ENCODE peak calls at places on chromosomes 5 and 9, in six cellular contexts. One of them, this sample, is unnamed.

GRCh38 chr5:108869066-108869465 is 121.4 kb downstream of the FER start:
- DNase-seq in A549: no peak
- DNase-seq in HCT116: no peak
- DNase-seq in K562: no peak
- DNase-seq in GM12878: no peak
- DNase-seq in H1: no peak
- DNase-seq in this sample: no peak

GRCh38 chr9:93587651-93588347 is 11.4 kb downstream of the PHF2 start:
- DNase-seq in A549: no peak
- DNase-seq in HCT116: no peak
- DNase-seq in K562: no peak
- DNase-seq in GM12878: no peak
- DNase-seq in H1: no peak
- DNase-seq in this sample: no peak

GRCh38 chr9:16575142-16575877 is 295.2 kb downstream of the BNC2 start:
- DNase-seq in A549: peak
- DNase-seq in HCT116: no peak
- DNase-seq in K562: no peak
- DNase-seq in GM12878: no peak
- DNase-seq in H1: no peak
- DNase-seq in this sample: peak

GRCh38 chr5:96088676-96089075 is 127.0 kb upstream of the ELL2 start:
- DNase-seq in A549: no peak
- DNase-seq in HCT116: no peak
- DNase-seq in K562: no peak
- DNase-seq in GM12878: no peak
- DNase-seq in H1: no peak
- DNase-seq in this sample: no peak

GRCh38 chr5:82347213-82347947 is 69.2 kb upstream of the RPS23 start:
- DNase-seq in A549: no peak
- DNase-seq in HCT116: no peak
- DNase-seq in K562: no peak
- DNase-seq in GM12878: no peak
- DNase-seq in H1: no peak
- DNase-seq in this sample: no peak

GRCh38 chr5:39187873-39188731 is 31.3 kb downstream of the FYB1 start:
- DNase-seq in A549: no peak
- DNase-seq in HCT116: no peak
- DNase-seq in K562: no peak
- DNase-seq in GM12878: no peak
- DNase-seq in H1: no peak
- DNase-seq in this sample: no peak

GRCh38 chr5:151198861-151199260 is 25.0 kb downstream of the CCDC69 start:
- DNase-seq in A549: no peak
- DNase-seq in HCT116: no peak
- DNase-seq in K562: no peak
- DNase-seq in GM12878: no peak
- DNase-seq in H1: no peak
- DNase-seq in this sample: no peak

GRCh38 chr9:14423816-14424261 is 109.9 kb upstream of the NFIB start:
- DNase-seq in A549: no peak
- DNase-seq in HCT116: no peak
- DNase-seq in K562: no peak
- DNase-seq in GM12878: no peak
- DNase-seq in H1: no peak
- DNase-seq in this sample: no peak

GRCh38 chr5:160516696-160517530 is 95.3 kb downstream of the PTTG1 start:
- DNase-seq in A549: no peak
- DNase-seq in HCT116: no peak
- DNase-seq in K562: no peak
- DNase-seq in GM12878: no peak
- DNase-seq in H1: no peak
- DNase-seq in this sample: no peak

GRCh38 chr5:81787843-81788242 is 36.9 kb upstream of the SSBP2 start:
- DNase-seq in A549: peak
- DNase-seq in HCT116: no peak
- DNase-seq in K562: no peak
- DNase-seq in GM12878: no peak
- DNase-seq in H1: peak
- DNase-seq in this sample: peak

GRCh38 chr5:59218424-59219045 is 635.7 kb downstream of the RAB3C start:
- DNase-seq in A549: no peak
- DNase-seq in HCT116: no peak
- DNase-seq in K562: no peak
- DNase-seq in GM12878: no peak
- DNase-seq in H1: no peak
- DNase-seq in this sample: peak

GRCh38 chr9:104118916-104119315 is 24.8 kb downstream of the SMC2 start:
- DNase-seq in A549: no peak
- DNase-seq in HCT116: no peak
- DNase-seq in K562: no peak
- DNase-seq in GM12878: no peak
- DNase-seq in H1: no peak
- DNase-seq in this sample: no peak

GRCh38 chr5:67518227-67518626 is 321.6 kb upstream of the CD180 start:
- DNase-seq in A549: no peak
- DNase-seq in HCT116: no peak
- DNase-seq in K562: no peak
- DNase-seq in GM12878: no peak
- DNase-seq in H1: no peak
- DNase-seq in this sample: no peak

GRCh38 chr9:109520475-109521132 is 22.5 kb upstream of the PTPN3 start:
- DNase-seq in A549: peak
- DNase-seq in HCT116: peak
- DNase-seq in K562: peak
- DNase-seq in GM12878: peak
- DNase-seq in H1: peak
- DNase-seq in this sample: peak

GRCh38 chr5:130111723-130112122 is 207.5 kb downstream of the CHSY3 start:
- DNase-seq in A549: no peak
- DNase-seq in HCT116: no peak
- DNase-seq in K562: no peak
- DNase-seq in GM12878: no peak
- DNase-seq in H1: no peak
- DNase-seq in this sample: no peak

GRCh38 chr9:70117835-70118319 is 74.2 kb downstream of the MAMDC2 start:
- DNase-seq in A549: no peak
- DNase-seq in HCT116: no peak
- DNase-seq in K562: no peak
- DNase-seq in GM12878: no peak
- DNase-seq in H1: no peak
- DNase-seq in this sample: no peak

GRCh38 chr5:137305971-137306592 is 193.0 kb downstream of the SPOCK1 start:
- DNase-seq in A549: no peak
- DNase-seq in HCT116: no peak
- DNase-seq in K562: no peak
- DNase-seq in GM12878: no peak
- DNase-seq in H1: no peak
- DNase-seq in this sample: no peak

GRCh38 chr5:138461343-138462125 is 3.7 kb upstream of the EGR1 start:
- DNase-seq in A549: peak
- DNase-seq in HCT116: no peak
- DNase-seq in K562: no peak
- DNase-seq in GM12878: no peak
- DNase-seq in H1: no peak
- DNase-seq in this sample: no peak

GRCh38 chr9:89923961-89924504 is 319.2 kb downstream of the GADD45G start:
- DNase-seq in A549: no peak
- DNase-seq in HCT116: no peak
- DNase-seq in K562: no peak
- DNase-seq in GM12878: no peak
- DNase-seq in H1: no peak
- DNase-seq in this sample: peak

GRCh38 chr5:1488882-1489680 is 34.7 kb downstream of the LPCAT1 start:
- DNase-seq in A549: no peak
- DNase-seq in HCT116: no peak
- DNase-seq in K562: no peak
- DNase-seq in GM12878: peak
- DNase-seq in H1: no peak
- DNase-seq in this sample: no peak

DNA sequence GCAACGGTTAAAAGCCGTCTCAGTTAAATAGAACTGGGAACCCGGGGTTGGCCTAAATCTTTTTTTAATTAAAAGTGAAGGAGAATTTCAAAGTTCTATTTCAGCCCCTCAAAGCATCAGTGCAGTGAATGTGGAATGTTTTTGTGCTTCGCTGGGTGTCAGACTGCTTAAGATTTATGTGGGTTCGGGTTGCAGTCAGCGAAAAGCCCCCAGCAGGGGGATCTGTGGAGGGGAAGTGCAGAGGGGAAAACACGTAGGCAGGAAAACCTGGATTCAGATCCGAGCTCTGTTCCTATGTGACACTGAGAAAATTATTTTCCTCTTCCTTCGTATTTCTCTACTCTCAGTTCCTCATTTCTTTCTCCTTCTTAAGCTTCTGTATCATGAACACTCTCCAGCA is 19.7 kb downstream of the BRINP1 start:
- DNase-seq in A549: no peak
- DNase-seq in HCT116: no peak
- DNase-seq in K562: no peak
- DNase-seq in GM12878: no peak
- DNase-seq in H1: no peak
- DNase-seq in this sample: no peak
- H3K4me3 ChIP-seq in A549: no peak
- H3K4me3 ChIP-seq in HCT116: no peak
- H3K4me3 ChIP-seq in K562: no peak
- H3K4me3 ChIP-seq in GM12878: no peak
- H3K4me3 ChIP-seq in H1: no peak
- H3K4me3 ChIP-seq in this sample: no peak

GRCh38 chr5:164184158-164184557 is 678.7 kb downstream of the MAT2B start:
- DNase-seq in A549: no peak
- DNase-seq in HCT116: no peak
- DNase-seq in K562: no peak
- DNase-seq in GM12878: no peak
- DNase-seq in H1: peak
- DNase-seq in this sample: no peak
- TF ChIP-seq MAX in A549: no peak
- TF ChIP-seq MAX in HCT116: no peak
- TF ChIP-seq MAX in K562: no peak
- TF ChIP-seq MAX in GM12878: no peak
- TF ChIP-seq MAX in H1: no peak
- TF ChIP-seq MAX in this sample: no peak

DNA sequence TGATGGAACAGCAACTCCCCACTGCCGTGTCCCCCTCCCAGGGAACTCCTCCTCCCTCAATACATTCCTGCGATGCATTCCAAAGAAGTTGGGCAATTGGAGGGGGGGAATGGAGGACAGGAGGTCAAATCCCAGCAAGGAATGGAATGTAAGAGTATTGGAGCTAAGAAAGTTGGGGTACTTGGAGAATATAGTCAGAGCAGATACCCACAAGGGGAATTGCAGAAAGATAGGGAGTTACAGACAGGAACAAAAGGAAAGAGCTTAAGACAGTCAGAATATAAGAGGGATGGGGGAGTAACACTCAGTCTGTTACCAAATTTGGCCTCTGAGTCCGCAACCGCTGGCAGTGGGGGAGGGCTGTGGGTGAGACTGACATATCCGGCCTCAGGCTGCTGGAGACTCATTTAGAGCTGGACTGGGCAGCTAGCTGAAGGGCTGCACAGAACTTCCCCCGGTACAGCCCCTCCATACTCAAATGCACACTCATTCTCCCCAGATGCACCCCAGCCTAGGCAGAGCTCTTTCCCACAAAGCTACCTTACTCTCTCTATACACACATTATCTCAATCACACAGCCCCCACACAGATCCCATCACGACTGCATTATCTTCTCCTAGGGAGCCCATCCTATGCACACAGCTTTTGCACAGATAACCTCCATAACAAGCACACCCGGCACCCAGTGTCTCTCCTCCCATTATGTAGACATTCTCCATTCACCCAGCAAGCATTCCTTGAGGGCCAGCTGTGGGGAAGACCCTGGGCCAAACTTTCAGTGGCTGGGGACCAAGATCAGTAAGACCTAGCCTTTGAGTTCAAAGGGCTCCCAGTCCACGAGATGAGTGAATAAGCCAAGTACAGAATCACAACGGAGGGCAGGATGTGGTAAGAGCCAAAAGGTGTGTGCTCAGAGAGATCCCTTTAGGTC is 3.7 kb downstream of the TLN1 start:
- DNase-seq in A549: peak
- DNase-seq in HCT116: no peak
- DNase-seq in K562: peak
- DNase-seq in GM12878: no peak
- DNase-seq in H1: peak
- DNase-seq in this sample: peak
- TF ChIP-seq POLR2A in A549: no peak
- TF ChIP-seq POLR2A in HCT116: no peak
- TF ChIP-seq POLR2A in K562: peak
- TF ChIP-seq POLR2A in GM12878: peak
- TF ChIP-seq POLR2A in H1: no peak
- TF ChIP-seq POLR2A in this sample: no peak

GRCh38 chr9:135990468-135991429 is 29.6 kb upstream of the UBAC1 start:
- DNase-seq in A549: peak
- DNase-seq in HCT116: peak
- DNase-seq in K562: peak
- DNase-seq in GM12878: no peak
- DNase-seq in H1: no peak
- DNase-seq in this sample: peak

GRCh38 chr9:135989157-135989556 is 28.0 kb upstream of the UBAC1 start:
- DNase-seq in A549: no peak
- DNase-seq in HCT116: no peak
- DNase-seq in K562: no peak
- DNase-seq in GM12878: no peak
- DNase-seq in H1: no peak
- DNase-seq in this sample: no peak

GRCh38 chr9:135991771-135992170 is 30.6 kb upstream of the UBAC1 start:
- DNase-seq in A549: no peak
- DNase-seq in HCT116: no peak
- DNase-seq in K562: no peak
- DNase-seq in GM12878: no peak
- DNase-seq in H1: no peak
- DNase-seq in this sample: no peak

GRCh38 chr9:135988493-135988892 is 27.3 kb upstream of the UBAC1 start:
- DNase-seq in A549: no peak
- DNase-seq in HCT116: no peak
- DNase-seq in K562: no peak
- DNase-seq in GM12878: no peak
- DNase-seq in H1: no peak
- DNase-seq in this sample: no peak

DNA sequence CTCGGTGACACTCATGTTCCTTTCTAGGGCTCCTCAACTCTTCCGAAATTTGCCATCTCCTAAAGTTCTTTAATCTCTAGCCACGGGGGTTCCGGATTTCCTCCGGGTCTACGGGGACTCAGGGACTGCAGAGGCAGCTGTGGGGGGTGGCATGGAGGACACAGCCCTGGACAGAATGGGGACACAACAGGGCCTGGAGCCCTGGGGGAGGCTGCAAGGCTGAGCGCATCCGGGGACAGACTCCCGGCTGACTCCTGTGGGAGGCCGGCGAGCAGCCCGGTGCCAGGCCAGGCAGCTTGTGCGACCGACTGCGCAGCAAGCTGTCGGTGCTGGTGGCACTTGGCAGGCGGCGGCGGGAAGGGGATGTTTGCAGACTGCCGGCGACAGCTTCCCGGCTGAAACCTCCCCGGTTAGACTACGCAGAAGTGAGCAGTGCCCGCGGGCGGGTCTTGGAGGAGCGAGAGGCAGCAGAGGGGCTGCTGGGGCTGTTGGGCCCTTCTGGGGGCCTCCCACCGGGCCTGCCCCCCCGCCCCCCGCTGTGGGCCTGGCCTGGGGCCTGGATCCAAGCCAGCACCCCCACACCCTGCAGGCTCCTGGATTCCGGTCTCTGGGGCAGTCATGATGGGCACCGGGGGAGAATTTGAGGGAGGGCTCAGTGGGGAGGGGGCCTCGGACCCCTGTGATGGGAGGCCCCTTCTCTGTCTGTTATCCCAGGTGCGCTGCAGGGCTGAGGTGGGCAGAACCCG is 28.7 kb upstream of the UBAC1 start:
- DNase-seq in A549: no peak
- DNase-seq in HCT116: no peak
- DNase-seq in K562: no peak
- DNase-seq in GM12878: no peak
- DNase-seq in H1: no peak
- DNase-seq in this sample: peak
- H3K4me3 ChIP-seq in A549: no peak
- H3K4me3 ChIP-seq in HCT116: no peak
- H3K4me3 ChIP-seq in K562: no peak
- H3K4me3 ChIP-seq in GM12878: no peak
- H3K4me3 ChIP-seq in H1: no peak
- H3K4me3 ChIP-seq in this sample: no peak

This sample was measured in NB4.